ENCODE peak calls at places on chromosome 11, in seven cellular contexts. J is activated CD8-positive, alpha-beta T cell treated with anti-CD3 and anti-CD28 coated beads for 36 hours; S is neural crest cell; Y is GM10248; B is chondrocyte; Q is A549; T is AG04449. V is an unnamed sample.

GRCh38 chr11:45048870-45049825 is 97.3 kb upstream of the PRDM11 start:
- DNase-seq in S (no peak), Y (no peak), T (no peak), B (no peak), J (no peak), Q (no peak), V (no peak)

GRCh38 chr11:65639623-65640482 is 2.0 kb downstream of the SIPA1 start:
- DNase-seq in Q (no peak), B (no peak), Y (peak; percentile 79), S (no peak), T (no peak), J (peak; percentile 83), V (peak; percentile 81)

GRCh38 chr11:41459602-41460405 is at the start of gene LRRC4C:
- DNase-seq in J (no peak), S (no peak), Y (no peak), B (no peak), T (no peak), Q (no peak), V (no peak)

GRCh38 chr11:35539781-35540281 is 14.4 kb upstream of the PAMR1 start:
- DNase-seq in J (no peak), T (no peak), B (no peak), Y (no peak), Q (no peak), S (no peak), V (no peak)

GRCh38 chr11:64208086-64208795 is 1.7 kb downstream of the FERMT3 start:
- DNase-seq in Q (no peak), S (no peak), T (no peak), B (no peak), J (no peak), Y (no peak), V (no peak)

GRCh38 chr11:115215694-115216615 is 288.3 kb downstream of the CADM1 start:
- DNase-seq in Q (peak; percentile 1), T (no peak), J (no peak), Y (no peak), B (no peak), S (no peak), V (no peak)

GRCh38 chr11:100403817-100404216 is 283.3 kb upstream of the ARHGAP42 start:
- DNase-seq in B (no peak), Q (no peak), T (peak; percentile 12), S (no peak), Y (no peak), J (no peak), V (no peak)

GRCh38 chr11:96037267-96037990 is 113.5 kb upstream of the MTMR2 start:
- DNase-seq in S (no peak), T (no peak), J (no peak), Y (no peak), B (no peak), Q (no peak), V (no peak)

GRCh38 chr11:106162190-106162589 is 84.7 kb downstream of the AASDHPPT start:
- DNase-seq in T (no peak), Q (no peak), B (no peak), S (no peak), Y (no peak), J (no peak), V (no peak)

GRCh38 chr11:118921121-118921928 is 4.4 kb downstream of the BCL9L start:
- DNase-seq in Q (no peak), Y (no peak), B (no peak), T (no peak), S (no peak), J (no peak), V (no peak)

GRCh38 chr11:3723014-3723708 is 52.0 kb upstream of the CHRNA10 start:
- DNase-seq in B (no peak), J (no peak), T (peak; percentile 97), Y (no peak), S (no peak), Q (peak; percentile 28), V (no peak)

GRCh38 chr11:119785131-119785530 is 56.1 kb upstream of the NECTIN1 start:
- DNase-seq in T (no peak), Y (no peak), J (no peak), B (peak; percentile 4), S (no peak), Q (no peak), V (no peak)

GRCh38 chr11:10641314-10642206 is 52.0 kb downstream of the IRAG1 start:
- DNase-seq in T (no peak), Y (peak; percentile 74), B (no peak), J (no peak), S (no peak), Q (no peak), V (peak; percentile 71)

GRCh38 chr11:76642341-76642740 is 28.2 kb downstream of the LRRC32 start:
- DNase-seq in S (no peak), J (peak; percentile 87), Q (no peak), T (no peak), B (no peak), Y (no peak), V (no peak)

DNA sequence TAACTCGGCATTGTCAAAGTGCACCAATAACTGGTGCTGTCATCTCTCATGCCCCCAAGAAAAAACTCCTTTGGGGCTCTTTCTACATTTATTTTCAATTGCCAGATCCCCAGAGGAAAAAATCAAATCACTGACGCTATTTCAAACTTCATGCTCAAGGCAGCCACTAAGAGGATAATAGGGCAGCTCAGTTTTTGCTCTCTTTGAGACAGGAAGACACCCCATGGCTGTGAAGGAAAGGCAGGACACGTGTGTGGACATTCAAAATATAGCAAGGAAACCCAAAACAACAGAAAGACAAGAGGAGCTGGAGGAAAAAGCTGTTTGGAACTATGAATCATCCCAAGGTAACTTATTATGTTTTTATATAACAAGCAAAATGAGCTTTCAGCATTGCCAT is 83.7 kb downstream of the SERGEF start:
- DNase-seq in T (no peak), Q (no peak), B (no peak), Y (no peak), J (no peak), S (no peak), V (no peak)
- TF ChIP-seq CTCF in T (no peak), Q (no peak), B (no peak), Y (no peak), J (no peak), S (no peak), V (no peak)

GRCh38 chr11:122923302-122923701 is 40.7 kb downstream of the JHY start:
- DNase-seq in S (no peak), J (no peak), Q (no peak), T (no peak), Y (no peak), B (no peak), V (no peak)
- TF ChIP-seq CTCF in S (no peak), J (no peak), Q (no peak), T (no peak), Y (no peak), B (no peak), V (no peak)

GRCh38 chr11:132142554-132142953 is 772.1 kb downstream of the NTM start:
- DNase-seq in S (no peak), J (no peak), Q (no peak), T (no peak), B (no peak), Y (no peak), V (no peak)

GRCh38 chr11:132137981-132138313 is 767.5 kb downstream of the NTM start:
- DNase-seq in S (no peak), Q (no peak), B (no peak), T (no peak), J (no peak), Y (no peak), V (no peak)

GRCh38 chr11:132142102-132142501 is 771.7 kb downstream of the NTM start:
- DNase-seq in T (no peak), B (no peak), Y (no peak), S (no peak), Q (no peak), J (no peak), V (no peak)

GRCh38 chr11:132139181-132139580 is 768.8 kb downstream of the NTM start:
- DNase-seq in B (no peak), J (no peak), Y (no peak), S (no peak), T (no peak), Q (no peak), V (no peak)

GRCh38 chr11:132140056-132140455 is 769.6 kb downstream of the NTM start:
- DNase-seq in Q (no peak), S (no peak), Y (no peak), T (no peak), J (no peak), B (no peak), V (no peak)
- TF ChIP-seq CTCF in Q (no peak), S (peak; percentile 25), Y (no peak), T (no peak), J (no peak), B (no peak), V (no peak)

DNA sequence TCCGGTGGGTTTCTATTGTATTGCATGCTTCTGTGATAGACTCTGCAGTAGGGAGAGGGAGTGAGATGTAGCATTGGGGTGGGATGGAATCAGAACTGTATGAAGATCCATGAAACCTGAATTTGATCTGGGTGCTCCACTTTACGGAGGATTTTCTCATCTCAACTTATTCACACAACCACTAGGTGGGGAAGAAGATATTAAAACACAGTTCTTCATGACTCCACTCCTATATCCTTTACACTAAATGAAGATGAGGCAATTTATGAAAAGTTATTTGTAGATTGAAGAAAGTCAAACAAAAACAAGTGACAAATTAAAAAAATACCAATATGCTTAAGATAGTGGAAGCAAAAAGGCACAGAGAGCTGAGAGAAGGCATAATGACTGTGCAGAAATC is 92.6 kb upstream of the PDGFD start:
- DNase-seq in Q (no peak), T (no peak), Y (no peak), S (no peak), B (no peak), J (no peak), V (no peak)
- TF ChIP-seq CTCF in Q (no peak), T (no peak), Y (no peak), S (peak; percentile 41), B (peak; percentile 60), J (no peak), V (no peak)

DNA sequence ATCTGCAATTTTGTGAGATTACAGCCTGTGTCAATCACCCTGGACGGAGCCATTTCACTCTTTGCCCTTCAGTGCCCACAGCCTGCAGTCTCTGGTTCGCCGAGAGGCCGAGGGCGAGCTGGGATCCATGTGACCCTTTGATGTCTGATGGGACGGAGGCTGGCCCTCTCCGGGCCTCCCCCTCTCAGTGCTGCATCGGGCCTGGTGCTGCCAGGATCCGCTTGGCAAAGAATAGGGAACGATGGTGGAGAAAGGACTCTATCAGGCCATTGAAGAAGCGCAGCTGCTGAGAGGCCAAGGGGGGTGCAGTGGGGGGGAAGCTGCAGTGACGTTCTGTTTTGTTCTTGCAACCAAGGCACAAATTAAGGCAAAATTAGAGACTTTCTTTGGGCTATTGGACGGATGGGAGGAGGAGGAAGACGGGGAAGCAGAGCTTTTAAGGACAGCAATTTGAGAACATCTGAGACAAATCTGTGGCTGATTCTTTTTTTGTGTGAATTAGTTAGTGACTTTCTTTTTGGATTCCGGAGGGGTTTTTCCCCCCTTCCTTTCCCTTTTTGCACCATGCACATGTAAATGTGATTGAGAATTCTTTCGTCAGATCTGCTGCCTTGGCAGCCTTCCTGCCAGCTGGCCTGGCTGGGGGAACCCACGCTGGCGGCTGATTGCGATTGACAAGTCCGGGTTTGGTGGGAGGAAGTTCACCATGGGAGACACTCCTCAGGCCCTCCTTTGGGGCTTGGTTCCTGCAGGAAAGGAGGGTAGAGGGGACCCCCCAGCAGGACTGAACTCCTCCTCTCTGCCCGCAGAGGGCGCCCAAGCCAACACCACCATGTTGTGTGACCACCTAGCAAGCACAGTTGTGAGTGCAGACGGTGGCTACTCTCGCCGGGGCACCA is 214.5 kb downstream of the NTM start:
- DNase-seq in Y (peak; percentile 25), B (no peak), J (peak; percentile 4), S (peak; percentile 35), T (no peak), Q (no peak), V (peak; percentile 44)
- TF ChIP-seq CTCF in Y (peak; percentile 24), B (peak; percentile 44), J (no peak), S (peak; percentile 54), T (peak; percentile 25), Q (no peak), V (peak; percentile 27)